ENCODE peak calls at places on chromosomes 4 and X, in ten cellular contexts. One of them, this sample, is unnamed.

GRCh38 chr4:4549534-4549933 is 7.7 kb upstream of the STX18 start:
- DNase-seq in GM18507: no peak
- DNase-seq in GDM1: no peak
- DNase-seq in astrocyte of the spinal cord: no peak
- DNase-seq in A549: no peak
- DNase-seq in HepG2: no peak
- DNase-seq in NCI-H1417: no peak
- DNase-seq in foreskin melanocyte: no peak
- DNase-seq in H54: no peak
- DNase-seq in foreskin keratinocyte: no peak
- DNase-seq in this sample: no peak

GRCh38 chrX:9997524-9997923 is 30.4 kb downstream of the CLDN34 start:
- DNase-seq in foreskin melanocyte: no peak
- DNase-seq in NCI-H1417: no peak
- DNase-seq in foreskin keratinocyte: no peak
- DNase-seq in GM18507: no peak
- DNase-seq in GDM1: no peak
- DNase-seq in H54: no peak
- DNase-seq in A549: no peak
- DNase-seq in astrocyte of the spinal cord: no peak
- DNase-seq in HepG2: no peak
- DNase-seq in this sample: no peak

GRCh38 chr4:17055788-17056187 is 157.3 kb upstream of the LDB2 start:
- DNase-seq in foreskin melanocyte: no peak
- DNase-seq in GDM1: no peak
- DNase-seq in astrocyte of the spinal cord: peak; percentile 89
- DNase-seq in GM18507: no peak
- DNase-seq in A549: no peak
- DNase-seq in NCI-H1417: no peak
- DNase-seq in foreskin keratinocyte: peak; percentile 52
- DNase-seq in H54: peak; percentile 29
- DNase-seq in HepG2: no peak
- DNase-seq in this sample: peak; percentile 65

GRCh38 chrX:104343408-104344129 is 88.8 kb upstream of the ESX1 start:
- DNase-seq in foreskin keratinocyte: no peak
- DNase-seq in A549: peak; percentile 78
- DNase-seq in NCI-H1417: no peak
- DNase-seq in foreskin melanocyte: peak; percentile 65
- DNase-seq in GDM1: peak; percentile 29
- DNase-seq in H54: peak; percentile 8
- DNase-seq in astrocyte of the spinal cord: peak; percentile 82
- DNase-seq in HepG2: peak; percentile 49
- DNase-seq in GM18507: no peak
- DNase-seq in this sample: peak; percentile 61

GRCh38 chrX:110421499-110422455 is 63.1 kb downstream of the RTL9 start:
- DNase-seq in H54: no peak
- DNase-seq in A549: no peak
- DNase-seq in foreskin melanocyte: no peak
- DNase-seq in GDM1: no peak
- DNase-seq in HepG2: no peak
- DNase-seq in GM18507: no peak
- DNase-seq in foreskin keratinocyte: no peak
- DNase-seq in astrocyte of the spinal cord: no peak
- DNase-seq in NCI-H1417: no peak
- DNase-seq in this sample: no peak

GRCh38 chr4:118373614-118374255 is 20.9 kb upstream of the PRSS12 start:
- DNase-seq in foreskin melanocyte: no peak
- DNase-seq in HepG2: no peak
- DNase-seq in astrocyte of the spinal cord: peak; percentile 25
- DNase-seq in A549: no peak
- DNase-seq in GDM1: no peak
- DNase-seq in NCI-H1417: no peak
- DNase-seq in GM18507: no peak
- DNase-seq in foreskin keratinocyte: no peak
- DNase-seq in H54: no peak
- DNase-seq in this sample: no peak

GRCh38 chr4:180947421-180947820 is 1295.8 kb upstream of the TENM3 start:
- DNase-seq in A549: no peak
- DNase-seq in GDM1: no peak
- DNase-seq in HepG2: no peak
- DNase-seq in foreskin melanocyte: peak; percentile 55
- DNase-seq in foreskin keratinocyte: no peak
- DNase-seq in NCI-H1417: no peak
- DNase-seq in H54: no peak
- DNase-seq in astrocyte of the spinal cord: peak; percentile 24
- DNase-seq in GM18507: no peak
- DNase-seq in this sample: no peak

GRCh38 chrX:118177708-118178107 is 61.1 kb upstream of the KLHL13 start:
- DNase-seq in NCI-H1417: no peak
- DNase-seq in HepG2: no peak
- DNase-seq in foreskin keratinocyte: no peak
- DNase-seq in H54: no peak
- DNase-seq in A549: no peak
- DNase-seq in GM18507: no peak
- DNase-seq in astrocyte of the spinal cord: no peak
- DNase-seq in foreskin melanocyte: no peak
- DNase-seq in GDM1: no peak
- DNase-seq in this sample: no peak

GRCh38 chrX:67587946-67588624 is 44.3 kb downstream of the AR start:
- DNase-seq in HepG2: no peak
- DNase-seq in NCI-H1417: no peak
- DNase-seq in A549: no peak
- DNase-seq in GDM1: no peak
- DNase-seq in foreskin keratinocyte: no peak
- DNase-seq in astrocyte of the spinal cord: peak; percentile 26
- DNase-seq in H54: no peak
- DNase-seq in GM18507: no peak
- DNase-seq in foreskin melanocyte: no peak
- DNase-seq in this sample: no peak

GRCh38 chr4:176443646-176444409 is 124.1 kb downstream of the SPCS3 start:
- DNase-seq in A549: peak; percentile 6
- DNase-seq in foreskin keratinocyte: peak; percentile 61
- DNase-seq in GDM1: no peak
- DNase-seq in GM18507: no peak
- DNase-seq in foreskin melanocyte: no peak
- DNase-seq in H54: no peak
- DNase-seq in NCI-H1417: no peak
- DNase-seq in HepG2: no peak
- DNase-seq in astrocyte of the spinal cord: peak; percentile 69
- DNase-seq in this sample: no peak

GRCh38 chrX:153667931-153668396 is 5.6 kb downstream of the PNCK start:
- DNase-seq in GM18507: peak; percentile 55
- DNase-seq in astrocyte of the spinal cord: peak; percentile 72
- DNase-seq in HepG2: peak; percentile 51
- DNase-seq in NCI-H1417: peak; percentile 68
- DNase-seq in foreskin keratinocyte: no peak
- DNase-seq in H54: peak; percentile 86
- DNase-seq in A549: peak; percentile 85
- DNase-seq in GDM1: peak; percentile 68
- DNase-seq in foreskin melanocyte: peak; percentile 60
- DNase-seq in this sample: peak; percentile 40

GRCh38 chr4:37381040-37381668 is 136.6 kb downstream of the NWD2 start:
- DNase-seq in A549: no peak
- DNase-seq in foreskin keratinocyte: no peak
- DNase-seq in foreskin melanocyte: no peak
- DNase-seq in NCI-H1417: no peak
- DNase-seq in astrocyte of the spinal cord: no peak
- DNase-seq in H54: no peak
- DNase-seq in GDM1: no peak
- DNase-seq in GM18507: no peak
- DNase-seq in HepG2: no peak
- DNase-seq in this sample: no peak

GRCh38 chrX:118780509-118780908 is 43.1 kb upstream of the ZCCHC12 start:
- DNase-seq in GDM1: no peak
- DNase-seq in GM18507: no peak
- DNase-seq in NCI-H1417: no peak
- DNase-seq in H54: no peak
- DNase-seq in astrocyte of the spinal cord: no peak
- DNase-seq in foreskin keratinocyte: no peak
- DNase-seq in HepG2: no peak
- DNase-seq in foreskin melanocyte: no peak
- DNase-seq in A549: no peak
- DNase-seq in this sample: no peak

GRCh38 chr4:2482693-2483092 is 13.8 kb downstream of the RNF4 start:
- DNase-seq in foreskin keratinocyte: no peak
- DNase-seq in A549: no peak
- DNase-seq in NCI-H1417: no peak
- DNase-seq in GM18507: no peak
- DNase-seq in HepG2: peak; percentile 26
- DNase-seq in astrocyte of the spinal cord: peak; percentile 76
- DNase-seq in foreskin melanocyte: no peak
- DNase-seq in H54: no peak
- DNase-seq in GDM1: no peak
- DNase-seq in this sample: no peak

GRCh38 chr4:62018537-62018936 is 818.4 kb downstream of the ADGRL3 start:
- DNase-seq in NCI-H1417: no peak
- DNase-seq in GM18507: no peak
- DNase-seq in HepG2: no peak
- DNase-seq in foreskin keratinocyte: no peak
- DNase-seq in A549: no peak
- DNase-seq in foreskin melanocyte: no peak
- DNase-seq in GDM1: no peak
- DNase-seq in astrocyte of the spinal cord: no peak
- DNase-seq in H54: no peak
- DNase-seq in this sample: no peak

GRCh38 chr4:158020175-158020574 is 152.7 kb downstream of the GASK1B start:
- DNase-seq in A549: peak; percentile 53
- DNase-seq in foreskin keratinocyte: peak; percentile 51
- DNase-seq in H54: no peak
- DNase-seq in GDM1: no peak
- DNase-seq in astrocyte of the spinal cord: peak; percentile 96
- DNase-seq in HepG2: peak; percentile 92
- DNase-seq in GM18507: no peak
- DNase-seq in NCI-H1417: no peak
- DNase-seq in foreskin melanocyte: peak; percentile 99
- DNase-seq in this sample: peak; percentile 97

GRCh38 chr4:118331352-118331751 is 21.5 kb downstream of the PRSS12 start:
- DNase-seq in GM18507: no peak
- DNase-seq in NCI-H1417: no peak
- DNase-seq in H54: no peak
- DNase-seq in foreskin keratinocyte: no peak
- DNase-seq in A549: no peak
- DNase-seq in HepG2: no peak
- DNase-seq in astrocyte of the spinal cord: no peak
- DNase-seq in GDM1: no peak
- DNase-seq in foreskin melanocyte: no peak
- DNase-seq in this sample: no peak

GRCh38 chrX:73561791-73562190 is 1.2 kb upstream of the CHIC1 start:
- DNase-seq in astrocyte of the spinal cord: peak; percentile 14
- DNase-seq in GDM1: no peak
- DNase-seq in H54: no peak
- DNase-seq in foreskin keratinocyte: no peak
- DNase-seq in foreskin melanocyte: no peak
- DNase-seq in NCI-H1417: no peak
- DNase-seq in A549: no peak
- DNase-seq in HepG2: no peak
- DNase-seq in GM18507: no peak
- DNase-seq in this sample: no peak

GRCh38 chr4:56440983-56441382 is 4.9 kb downstream of the PAICS start:
- DNase-seq in foreskin melanocyte: no peak
- DNase-seq in astrocyte of the spinal cord: no peak
- DNase-seq in NCI-H1417: no peak
- DNase-seq in foreskin keratinocyte: no peak
- DNase-seq in A549: no peak
- DNase-seq in GM18507: no peak
- DNase-seq in H54: no peak
- DNase-seq in GDM1: no peak
- DNase-seq in HepG2: no peak
- DNase-seq in this sample: no peak

GRCh38 chrX:139448996-139449395 is 81.5 kb upstream of the F9 start:
- DNase-seq in A549: no peak
- DNase-seq in astrocyte of the spinal cord: peak; percentile 45
- DNase-seq in GDM1: no peak
- DNase-seq in foreskin keratinocyte: no peak
- DNase-seq in NCI-H1417: no peak
- DNase-seq in H54: no peak
- DNase-seq in foreskin melanocyte: no peak
- DNase-seq in GM18507: no peak
- DNase-seq in HepG2: no peak
- DNase-seq in this sample: no peak

GRCh38 chr4:56466910-56467283 is 520 bp upstream of the SRP72 start:
- DNase-seq in NCI-H1417: peak; percentile 48
- DNase-seq in A549: no peak
- DNase-seq in GM18507: no peak
- DNase-seq in foreskin keratinocyte: peak; percentile 7
- DNase-seq in GDM1: no peak
- DNase-seq in foreskin melanocyte: no peak
- DNase-seq in astrocyte of the spinal cord: no peak
- DNase-seq in HepG2: no peak
- DNase-seq in H54: no peak
- DNase-seq in this sample: no peak

GRCh38 chrX:118566359-118566758 is 70.7 kb downstream of the DOCK11 start:
- DNase-seq in HepG2: no peak
- DNase-seq in foreskin keratinocyte: no peak
- DNase-seq in A549: no peak
- DNase-seq in NCI-H1417: no peak
- DNase-seq in astrocyte of the spinal cord: no peak
- DNase-seq in H54: no peak
- DNase-seq in GM18507: no peak
- DNase-seq in foreskin melanocyte: no peak
- DNase-seq in GDM1: no peak
- DNase-seq in this sample: peak; percentile 67

GRCh38 chrX:71466979-71467523 is 65.9 kb upstream of the OGT start:
- DNase-seq in foreskin melanocyte: no peak
- DNase-seq in GM18507: no peak
- DNase-seq in foreskin keratinocyte: no peak
- DNase-seq in GDM1: no peak
- DNase-seq in astrocyte of the spinal cord: no peak
- DNase-seq in A549: no peak
- DNase-seq in NCI-H1417: no peak
- DNase-seq in H54: no peak
- DNase-seq in HepG2: no peak
- DNase-seq in this sample: no peak

GRCh38 chr4:189143255-189143654 is 797.4 kb upstream of the FRG1 start:
- DNase-seq in astrocyte of the spinal cord: no peak
- DNase-seq in GM18507: no peak
- DNase-seq in foreskin keratinocyte: peak; percentile 99
- DNase-seq in foreskin melanocyte: peak; percentile 8
- DNase-seq in A549: peak; percentile 90
- DNase-seq in HepG2: no peak
- DNase-seq in GDM1: no peak
- DNase-seq in H54: peak; percentile 26
- DNase-seq in NCI-H1417: no peak
- DNase-seq in this sample: peak; percentile 25

GRCh38 chrX:129565046-129565649 is 25.1 kb downstream of the OCRL start:
- DNase-seq in A549: no peak
- DNase-seq in NCI-H1417: no peak
- DNase-seq in GM18507: no peak
- DNase-seq in astrocyte of the spinal cord: peak; percentile 26
- DNase-seq in HepG2: no peak
- DNase-seq in foreskin melanocyte: no peak
- DNase-seq in GDM1: no peak
- DNase-seq in foreskin keratinocyte: no peak
- DNase-seq in H54: no peak
- DNase-seq in this sample: no peak

GRCh38 chrX:45769919-45770582 is 569.4 kb upstream of the DIPK2B start:
- DNase-seq in A549: peak; percentile 86
- DNase-seq in foreskin keratinocyte: no peak
- DNase-seq in H54: no peak
- DNase-seq in astrocyte of the spinal cord: peak; percentile 92
- DNase-seq in GDM1: peak; percentile 87
- DNase-seq in NCI-H1417: no peak
- DNase-seq in foreskin melanocyte: peak; percentile 85
- DNase-seq in GM18507: peak; percentile 36
- DNase-seq in HepG2: peak; percentile 88
- DNase-seq in this sample: no peak

GRCh38 chrX:133359466-133359865 is 55.8 kb downstream of the GPC4 start:
- DNase-seq in astrocyte of the spinal cord: no peak
- DNase-seq in GDM1: no peak
- DNase-seq in NCI-H1417: no peak
- DNase-seq in foreskin keratinocyte: no peak
- DNase-seq in foreskin melanocyte: peak; percentile 10
- DNase-seq in H54: no peak
- DNase-seq in A549: no peak
- DNase-seq in GM18507: no peak
- DNase-seq in HepG2: no peak
- DNase-seq in this sample: no peak

GRCh38 chr4:3499710-3500109 is 32.5 kb downstream of the LRPAP1 start:
- DNase-seq in HepG2: no peak
- DNase-seq in astrocyte of the spinal cord: no peak
- DNase-seq in foreskin keratinocyte: no peak
- DNase-seq in NCI-H1417: no peak
- DNase-seq in H54: no peak
- DNase-seq in A549: no peak
- DNase-seq in GDM1: no peak
- DNase-seq in GM18507: no peak
- DNase-seq in foreskin melanocyte: no peak
- DNase-seq in this sample: no peak

This sample was measured in HFF-Myc.